ENCODE peak calls at places on chromosomes 4 and X, in four cellular contexts. H is glutamatergic neuron, A is coronary artery, B is brain microvascular endothelial cell. N is an unnamed sample.

GRCh38 chr4:38873290-38873949 is 5.8 kb downstream of the FAM114A1 start:
- DNase-seq in A (no peak), B (no peak), H (no peak), N (no peak)

GRCh38 chrX:129654652-129655546 is at the start of gene APLN:
- DNase-seq in H (peak; percentile 56), B (no peak), A (peak; percentile 69), N (peak; percentile 83)

GRCh38 chr4:130025701-130026100 is 929.7 kb downstream of the C4orf33 start:
- DNase-seq in H (no peak), A (no peak), B (no peak), N (no peak)

GRCh38 chr4:73345399-73345975 is 58.6 kb upstream of the ALB start:
- DNase-seq in A (no peak), B (no peak), H (no peak), N (no peak)

GRCh38 chr4:99968330-99968729 is 18.3 kb upstream of the H2AZ1 start:
- DNase-seq in B (peak; percentile 75), H (no peak), A (no peak), N (no peak)

GRCh38 chr4:41216294-41217019 is 2.1 kb upstream of the APBB2 start:
- DNase-seq in A (peak; percentile 88), B (no peak), H (peak; percentile 83), N (peak; percentile 92)

GRCh38 chrX:124347242-124347641 is 879 bp downstream of the SH2D1A start:
- DNase-seq in H (no peak), B (no peak), A (no peak), N (no peak)

GRCh38 chr4:81606166-81606565 is 134.5 kb upstream of the RASGEF1B start:
- DNase-seq in H (no peak), B (no peak), A (no peak), N (no peak)

GRCh38 chrX:17741123-17741511 is 3.8 kb downstream of the SCML1 start:
- DNase-seq in A (no peak), B (no peak), H (no peak), N (no peak)

GRCh38 chr4:80243274-80244018 is 23.0 kb upstream of the FGF5 start:
- DNase-seq in A (no peak), H (no peak), B (no peak), N (no peak)

GRCh38 chr4:62327612-62328297 is 1127.6 kb downstream of the ADGRL3 start:
- DNase-seq in B (no peak), A (no peak), H (no peak), N (no peak)

GRCh38 chr4:80521438-80521837 is 185.9 kb downstream of the CFAP299 start:
- DNase-seq in H (no peak), A (no peak), B (no peak), N (no peak)

GRCh38 chrX:13716905-13717304 is 17.5 kb downstream of the TRAPPC2 start:
- DNase-seq in A (no peak), H (no peak), B (no peak), N (no peak)

GRCh38 chr4:15037923-15038541 is 35.8 kb downstream of the CPEB2 start:
- DNase-seq in A (no peak), H (no peak), B (no peak), N (no peak)

GRCh38 chr4:102625232-102625930 is 124.2 kb downstream of the NFKB1 start:
- DNase-seq in A (no peak), B (no peak), H (no peak), N (no peak)

GRCh38 chr4:119039779-119040178 is 95.9 kb upstream of the MYOZ2 start:
- DNase-seq in H (peak; percentile 35), A (no peak), B (no peak), N (no peak)

GRCh38 chrX:132618810-132619209 is 130.0 kb upstream of the MBNL3 start:
- DNase-seq in B (no peak), H (no peak), A (no peak), N (no peak)

GRCh38 chrX:25737540-25737939 is 400.6 kb upstream of the MAGEB18 start:
- DNase-seq in H (no peak), B (no peak), A (no peak), N (no peak)

GRCh38 chr4:42453612-42454011 is 56.3 kb downstream of the SHISA3 start:
- DNase-seq in H (no peak), B (no peak), A (no peak), N (no peak)

GRCh38 chr4:182863501-182863900 is 53.7 kb downstream of the DCTD start:
- DNase-seq in B (no peak), A (no peak), H (no peak), N (no peak)

GRCh38 chr4:81465668-81466357 is 5.9 kb downstream of the RASGEF1B start:
- DNase-seq in A (no peak), B (no peak), H (no peak), N (no peak)

GRCh38 chrX:50075630-50076349 is 125.0 kb downstream of the AKAP4 start:
- DNase-seq in A (no peak), B (no peak), H (no peak), N (no peak)

GRCh38 chrX:50082741-50083140 is 118.1 kb downstream of the AKAP4 start:
- DNase-seq in A (no peak), B (no peak), H (no peak), N (no peak)

DNA sequence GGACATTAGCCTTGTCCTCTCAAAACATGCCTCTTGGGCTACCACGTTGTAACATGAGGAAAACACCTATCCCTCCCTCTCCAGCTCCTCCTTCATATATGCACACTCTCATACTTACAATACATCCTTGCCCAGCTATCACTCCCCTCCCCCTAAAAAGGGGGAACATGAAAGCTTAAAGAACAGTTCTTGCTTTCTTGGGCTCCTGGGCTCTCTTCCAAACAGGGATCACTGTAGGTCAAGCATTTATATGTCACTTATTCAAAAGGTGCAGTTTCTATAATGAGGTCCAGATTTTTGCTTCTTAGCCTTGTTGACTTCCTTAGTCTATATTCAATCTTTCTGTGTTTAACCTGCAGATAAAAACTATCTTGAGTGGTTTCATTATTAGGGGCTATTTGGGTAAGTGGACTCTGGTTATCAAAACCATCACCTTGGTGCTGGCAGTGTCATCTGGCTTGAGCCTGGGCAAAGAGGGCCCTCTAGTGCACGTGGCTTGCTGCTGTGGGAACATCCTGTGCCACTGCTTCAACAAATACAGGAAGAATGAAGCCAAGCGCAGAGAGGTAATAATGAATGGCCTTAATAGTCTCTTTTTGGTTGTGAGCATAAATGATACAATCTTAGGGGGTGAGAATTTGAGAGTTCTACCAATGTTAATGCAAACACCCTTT is 119.4 kb downstream of the AKAP4 start:
- DNase-seq in H (peak; percentile 36), A (no peak), B (peak; percentile 5), N (no peak)
- TF ChIP-seq CTCF in H (no peak), A (no peak), B (peak; percentile 43), N (peak; percentile 40)

DNA sequence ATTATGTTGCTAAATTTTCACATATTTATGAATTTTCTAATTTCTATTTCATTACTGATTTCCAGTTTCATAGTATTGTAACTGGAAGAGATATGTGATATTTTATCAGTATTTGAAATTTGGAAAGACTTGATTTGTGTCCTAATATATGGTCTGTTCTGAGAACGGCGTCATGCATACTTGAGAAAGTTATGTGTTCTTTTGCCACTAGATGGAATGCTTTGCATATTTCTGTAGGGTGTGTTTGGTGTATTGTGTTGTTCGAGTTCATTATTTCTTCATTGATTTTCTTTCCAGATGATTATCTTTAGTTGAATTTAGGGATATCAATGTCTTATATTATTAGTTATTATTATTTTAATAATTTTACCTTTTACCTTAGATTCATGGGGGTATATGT is 110.6 kb upstream of the ITM2A start:
- DNase-seq in A (no peak), H (no peak), B (no peak), N (no peak)
- TF ChIP-seq CTCF in A (no peak), H (no peak), B (no peak), N (no peak)

DNA sequence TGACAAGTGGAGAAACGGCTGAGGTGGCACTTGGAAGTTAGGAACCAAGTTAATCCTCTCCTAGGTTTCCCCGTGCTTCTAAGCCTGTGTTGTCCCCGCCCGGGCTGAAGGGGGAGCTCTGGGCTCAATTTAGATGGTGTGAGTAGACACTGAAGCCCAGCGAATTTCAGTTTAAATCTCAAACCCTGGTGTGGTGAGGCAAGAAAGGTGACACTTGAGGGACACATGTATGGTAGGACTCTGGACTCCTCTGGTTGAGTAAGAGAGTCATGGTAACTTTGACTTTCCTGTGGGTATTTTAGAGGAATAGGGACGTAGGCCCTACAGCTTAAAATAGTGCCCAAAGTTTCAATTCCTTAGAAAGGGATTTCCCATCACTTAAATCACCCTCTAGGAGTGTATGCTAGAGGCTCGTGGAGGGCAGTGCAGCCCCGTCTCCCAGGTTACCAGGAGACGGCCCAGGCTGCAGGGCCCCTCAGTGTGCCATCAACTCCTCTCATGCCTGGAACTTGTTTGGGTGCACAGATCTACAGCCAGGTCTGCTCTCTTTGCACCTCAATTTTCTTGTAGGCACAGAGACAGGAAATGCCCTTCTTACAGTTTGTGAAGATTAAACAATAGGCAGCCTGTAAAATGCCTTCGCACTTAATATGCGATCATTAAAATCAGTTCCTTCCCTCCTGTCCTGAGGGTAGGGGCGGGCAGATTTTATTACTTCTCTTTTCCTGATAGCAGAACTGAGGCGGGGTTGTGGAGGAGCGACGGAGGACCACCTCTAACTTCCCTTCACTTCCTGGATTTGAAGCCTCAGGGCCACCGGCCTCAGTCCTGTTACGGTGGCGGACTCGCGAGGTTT is 23.9 kb downstream of the HAND2 start:
- DNase-seq in A (no peak), B (peak; percentile 33), H (peak; percentile 82), N (peak; percentile 80)
- TF ChIP-seq CTCF in A (peak; percentile 55), B (peak; percentile 85), H (peak; percentile 56), N (peak; percentile 64)

GRCh38 chr4:10706236-10706635 is 21.7 kb upstream of the CLNK start:
- DNase-seq in A (no peak), B (no peak), H (no peak), N (no peak)
- TF ChIP-seq CTCF in A (no peak), B (no peak), H (no peak), N (no peak)

DNA sequence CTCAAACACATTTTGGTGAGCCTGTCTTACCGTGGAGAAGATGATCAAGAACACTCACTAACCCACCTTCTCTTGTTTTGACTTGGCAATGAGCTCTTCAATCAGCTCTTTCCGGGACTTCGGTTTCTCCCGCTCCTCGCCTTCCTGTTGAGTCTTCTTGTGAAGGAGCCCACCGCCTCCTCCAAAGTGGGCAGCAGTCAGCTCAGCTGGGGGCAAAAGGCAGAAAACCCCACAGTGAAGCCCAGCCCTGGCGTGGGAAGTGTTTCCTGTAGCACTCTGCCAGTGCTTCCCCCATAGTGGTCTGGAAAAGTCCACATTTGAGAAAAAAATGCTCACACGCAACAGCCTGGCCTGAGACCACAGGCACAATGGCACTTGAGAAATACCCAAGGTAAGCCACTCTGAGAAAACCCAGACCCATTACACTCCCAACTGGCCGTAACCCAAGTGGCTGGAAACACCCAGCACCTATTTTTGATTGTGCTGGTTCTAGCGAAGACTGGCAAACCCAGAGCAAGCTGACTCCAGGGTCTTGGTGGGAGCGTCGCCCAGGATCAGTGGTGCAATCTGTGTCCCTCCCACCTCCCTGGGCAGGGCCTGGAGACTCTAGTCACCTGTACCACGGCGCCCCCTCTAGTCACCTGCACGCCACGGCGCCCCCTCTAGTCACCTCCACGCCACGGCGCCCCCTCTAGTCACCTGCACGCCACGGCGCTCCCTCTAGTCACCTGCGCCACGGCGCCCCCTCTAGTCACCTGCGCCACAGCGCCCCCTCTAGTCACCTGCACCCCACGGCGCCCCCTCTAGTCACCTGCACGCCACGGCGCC is 8.6 kb downstream of the NOP14 start:
- DNase-seq in B (no peak), H (no peak), A (peak; percentile 45), N (no peak)
- TF ChIP-seq CTCF in B (peak; percentile 2), H (peak; percentile 35), A (no peak), N (peak; percentile 15)

GRCh38 chrX:119481218-119481875 is 13.1 kb downstream of the SLC25A5 start:
- DNase-seq in H (no peak), A (no peak), B (no peak), N (no peak)
- TF ChIP-seq CTCF in H (no peak), A (no peak), B (no peak), N (no peak)